ENCODE peak calls at places on chromosomes 13 and 19, in four cellular contexts. E is iPS DF 6.9, J is fibroblast of the aortic adventitia, D is AG09309. A is an unnamed sample.

GRCh38 chr19:45451181-45451849 is 16.5 kb upstream of the FOSB start:
- DNase-seq in E (no peak), J (peak), D (no peak), A (no peak)

GRCh38 chr13:65293530-65294198 is 1936.5 kb downstream of the PCDH9 start:
- DNase-seq in E (no peak), J (no peak), D (no peak), A (no peak)

GRCh38 chr13:71625694-71626093 is 241.3 kb downstream of the DACH1 start:
- DNase-seq in E (no peak), J (peak), D (no peak), A (no peak)

GRCh38 chr19:13023666-13024065 is 28.4 kb downstream of the NFIX start:
- DNase-seq in E (no peak), J (peak), D (no peak), A (no peak)

GRCh38 chr19:20066861-20067260 is 10.9 kb upstream of the ZNF90 start:
- DNase-seq in E (no peak), J (no peak), D (no peak), A (no peak)

GRCh38 chr13:79802389-79803140 is 321.6 kb downstream of the NDFIP2 start:
- DNase-seq in E (no peak), J (no peak), D (no peak), A (no peak)

GRCh38 chr19:10419200-10419645 is 1.1 kb upstream of the PDE4A start:
- DNase-seq in E (no peak), J (no peak), D (no peak), A (no peak)

GRCh38 chr19:11624064-11624463 is 26.8 kb downstream of the ZNF627 start:
- DNase-seq in E (no peak), J (peak), D (peak), A (peak)

GRCh38 chr19:12544401-12544876 is 6.8 kb downstream of the ZNF564 start:
- DNase-seq in E (no peak), J (peak), D (no peak), A (no peak)

GRCh38 chr13:109586509-109587346 is 199.7 kb downstream of the IRS2 start:
- DNase-seq in E (no peak), J (no peak), D (no peak), A (no peak)

GRCh38 chr13:95020298-95020987 is 280.8 kb downstream of the ABCC4 start:
- DNase-seq in E (no peak), J (peak), D (no peak), A (no peak)

GRCh38 chr19:13849991-13850909 is 26.7 kb upstream of the NANOS3 start:
- DNase-seq in E (no peak), J (peak), D (no peak), A (no peak)

GRCh38 chr19:58399903-58400637 is 4.6 kb downstream of the RNF225 start:
- DNase-seq in E (no peak), J (no peak), D (no peak), A (no peak)
- H3K4me3 ChIP-seq in E (no peak), J (peak), D (no peak), A (peak)

GRCh38 chr19:38318595-38319142 is 976 bp upstream of the KCNK6 start:
- DNase-seq in E (no peak), J (peak), D (no peak), A (no peak)
- H3K4me3 ChIP-seq in E (no peak), J (no peak), D (no peak), A (no peak)

DNA sequence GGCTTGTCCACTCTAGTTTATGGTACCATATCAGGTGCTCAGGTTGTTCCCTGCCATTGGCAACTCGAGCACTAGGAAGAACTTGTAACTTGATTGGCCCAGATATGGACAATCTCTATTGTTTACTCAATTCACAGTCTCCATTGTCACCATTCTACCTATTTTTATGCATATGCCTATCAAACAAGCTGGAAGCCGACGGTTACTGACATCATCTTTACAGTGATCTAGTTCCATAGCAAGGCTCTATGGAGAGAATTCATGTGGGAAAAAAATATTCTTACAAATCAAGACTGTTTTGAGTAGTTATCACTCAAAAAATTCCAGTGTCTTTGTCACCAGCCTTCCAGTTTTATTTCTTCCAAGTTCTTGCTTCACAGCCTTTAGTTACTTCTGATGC is 1006.2 kb upstream of the PRR20A start:
- DNase-seq in E (no peak), J (no peak), D (no peak), A (no peak)
- H3K4me3 ChIP-seq in E (no peak), J (no peak), D (no peak), A (no peak)

GRCh38 chr19:37304884-37305255 is 66.0 kb upstream of the ZNF527 start:
- DNase-seq in E (no peak), J (no peak), D (no peak), A (no peak)
- H3K4me3 ChIP-seq in E (no peak), J (no peak), D (no peak), A (no peak)

DNA sequence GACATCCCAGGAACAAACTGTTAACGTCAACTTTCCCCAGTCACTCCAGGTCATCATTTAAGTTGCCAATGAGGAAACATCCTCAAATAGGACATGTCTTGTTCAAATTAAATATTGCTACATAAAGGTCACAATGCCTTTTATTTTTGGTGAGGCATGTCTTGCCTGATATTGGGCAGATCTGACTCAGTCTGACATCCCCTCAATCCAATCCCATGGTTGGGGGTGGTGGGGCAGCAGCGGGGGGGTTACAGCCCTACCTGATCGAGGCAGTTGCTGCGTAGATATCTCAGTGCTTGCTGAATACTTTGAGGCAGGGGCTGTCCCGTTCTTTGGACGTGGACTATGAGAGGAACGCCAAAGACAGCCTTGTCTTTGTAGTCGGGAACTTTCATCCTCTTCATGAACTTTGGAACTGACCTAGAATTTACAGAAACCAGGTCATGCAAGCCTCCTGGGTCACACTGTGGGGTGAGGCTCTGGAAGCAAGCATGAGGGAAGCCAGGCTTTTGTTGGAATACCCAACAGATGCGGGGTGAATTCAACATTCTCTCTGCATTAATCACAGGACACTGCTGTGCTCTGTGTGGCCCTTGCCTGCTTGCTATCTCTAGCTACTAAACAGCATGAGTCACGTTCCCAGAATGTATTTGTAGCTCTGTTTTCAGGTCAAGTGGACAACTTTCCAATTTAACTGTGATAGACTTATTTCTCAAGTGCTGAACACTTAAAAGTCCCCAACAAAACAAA is 109.8 kb downstream of the KL start:
- DNase-seq in E (peak), J (peak), D (peak), A (peak)
- H3K4me3 ChIP-seq in E (no peak), J (no peak), D (no peak), A (no peak)

A was measured in epithelial cell of proximal tubule.